ENCODE peak calls at places on chromosome 3, in eight cellular contexts. S, W, A, G, C, V, F and M are unnamed samples.

GRCh38 chr3:190491533-190492054 is 22.3 kb upstream of the IL1RAP start:
- DNase-seq in S (no peak), W (peak), A (no peak), G (no peak), C (no peak), V (no peak), F (peak), M (no peak)

GRCh38 chr3:184808021-184808420 is 3.9 kb upstream of the VPS8 start:
- DNase-seq in S (no peak), W (no peak), A (no peak), G (no peak), C (no peak), V (no peak), F (no peak), M (no peak)

GRCh38 chr3:149339931-149340309 is 6.5 kb upstream of the TM4SF18 start:
- DNase-seq in S (no peak), W (peak), A (peak), G (peak), C (no peak), V (peak), F (peak), M (peak)

GRCh38 chr3:111735271-111735758 is 123.8 kb upstream of the PHLDB2 start:
- DNase-seq in S (no peak), W (peak), A (no peak), G (peak), C (no peak), V (no peak), F (no peak), M (no peak)

GRCh38 chr3:18752273-18752934 is 327.3 kb upstream of the SATB1 start:
- DNase-seq in S (no peak), W (no peak), A (no peak), G (no peak), C (no peak), V (no peak), F (no peak), M (no peak)

GRCh38 chr3:179355996-179356395 is 8.5 kb downstream of the MFN1 start:
- DNase-seq in S (no peak), W (no peak), A (no peak), G (no peak), C (no peak), V (no peak), F (no peak), M (no peak)

GRCh38 chr3:160576621-160577020 is 11.2 kb upstream of the KPNA4 start:
- DNase-seq in S (no peak), W (no peak), A (no peak), G (no peak), C (no peak), V (no peak), F (no peak), M (no peak)

GRCh38 chr3:43818229-43818628 is 127.5 kb downstream of the ABHD5 start:
- DNase-seq in S (no peak), W (no peak), A (no peak), G (no peak), C (no peak), V (no peak), F (no peak), M (no peak)